ENCODE peak calls at places on chromosome 12, in ten cellular contexts. T is transverse colon, X is psoas muscle, U is uterus, L is left ventricle myocardium inferior, O is AG10803, Q is mucosa of descending colon, M is tibial artery, F is kidney, V is A549. K is an unnamed sample.

GRCh38 chr12:6620137-6620884 is 13.1 kb upstream of the CHD4 start:
- DNase-seq in T (no peak), X (peak; percentile 64), U (peak; percentile 26), L (no peak), O (peak; percentile 44), Q (peak; percentile 59), M (no peak), F (peak; percentile 75), V (no peak), K (no peak)

GRCh38 chr12:57755454-57756372 is 810 bp downstream of the MARCHF9 start:
- DNase-seq in T (peak; percentile 70), X (peak; percentile 62), U (no peak), L (peak; percentile 28), O (no peak), Q (peak; percentile 79), M (no peak), F (peak; percentile 84), V (no peak), K (no peak)

GRCh38 chr12:5718680-5719079 is 226.4 kb downstream of the ANO2 start:
- DNase-seq in T (no peak), X (no peak), U (no peak), L (peak; percentile 64), O (no peak), Q (peak; percentile 53), M (no peak), F (no peak), V (no peak), K (no peak)

GRCh38 chr12:94649349-94650142 is 811 bp downstream of the TMCC3 start:
- DNase-seq in T (peak; percentile 66), X (peak; percentile 79), U (peak; percentile 51), L (peak; percentile 43), O (peak; percentile 12), Q (peak; percentile 71), M (peak; percentile 72), F (peak; percentile 86), V (peak; percentile 34), K (no peak)

GRCh38 chr12:18139989-18140596 is 50.1 kb upstream of the RERGL start:
- DNase-seq in T (no peak), X (no peak), U (no peak), L (no peak), O (peak; percentile 38), Q (no peak), M (no peak), F (no peak), V (no peak), K (no peak)

GRCh38 chr12:107105410-107105703 is 12.0 kb upstream of the CRY1 start:
- DNase-seq in T (no peak), X (no peak), U (no peak), L (no peak), O (no peak), Q (no peak), M (no peak), F (no peak), V (no peak), K (no peak)

GRCh38 chr12:4703676-4704075 is 16.5 kb upstream of the GALNT8 start:
- DNase-seq in T (no peak), X (no peak), U (no peak), L (no peak), O (no peak), Q (no peak), M (no peak), F (no peak), V (no peak), K (no peak)

GRCh38 chr12:124618291-124618902 is 51.0 kb upstream of the NCOR2 start:
- DNase-seq in T (no peak), X (no peak), U (no peak), L (no peak), O (no peak), Q (no peak), M (no peak), F (no peak), V (no peak), K (no peak)

GRCh38 chr12:28955921-28956320 is 193.2 kb upstream of the FAR2 start:
- DNase-seq in T (no peak), X (no peak), U (no peak), L (no peak), O (no peak), Q (no peak), M (no peak), F (no peak), V (no peak), K (no peak)

GRCh38 chr12:57005980-57006808 is at the start of gene ZBTB39:
- DNase-seq in T (peak; percentile 65), X (peak; percentile 80), U (peak; percentile 63), L (peak; percentile 64), O (peak; percentile 53), Q (peak; percentile 60), M (peak; percentile 71), F (peak; percentile 85), V (peak; percentile 82), K (no peak)

GRCh38 chr12:113220593-113221180 is 577 bp upstream of the TPCN1 start:
- DNase-seq in T (no peak), X (no peak), U (no peak), L (no peak), O (no peak), Q (no peak), M (no peak), F (no peak), V (peak; percentile 50), K (no peak)

GRCh38 chr12:17976202-17976601 is 113.8 kb downstream of the RERGL start:
- DNase-seq in T (no peak), X (no peak), U (no peak), L (no peak), O (no peak), Q (no peak), M (no peak), F (no peak), V (no peak), K (no peak)

GRCh38 chr12:104680070-104680469 is 223.3 kb downstream of the CHST11 start:
- DNase-seq in T (no peak), X (no peak), U (no peak), L (no peak), O (no peak), Q (no peak), M (no peak), F (no peak), V (no peak), K (no peak)

GRCh38 chr12:105433804-105434203 is 103.3 kb downstream of the C12orf75 start:
- DNase-seq in T (no peak), X (no peak), U (no peak), L (no peak), O (peak; percentile 62), Q (no peak), M (no peak), F (no peak), V (no peak), K (no peak)

GRCh38 chr12:20792971-20793370 is 17.5 kb upstream of the SLCO1B3 start:
- DNase-seq in T (no peak), X (no peak), U (no peak), L (no peak), O (no peak), Q (no peak), M (no peak), F (no peak), V (no peak), K (no peak)

GRCh38 chr12:53176750-53177149 is 3.8 kb upstream of the ZNF740 start:
- DNase-seq in T (no peak), X (no peak), U (peak; percentile 4), L (no peak), O (no peak), Q (no peak), M (peak; percentile 21), F (no peak), V (no peak), K (no peak)

GRCh38 chr12:62522984-62523383 is 56.4 kb downstream of the MON2 start:
- DNase-seq in T (no peak), X (no peak), U (no peak), L (no peak), O (peak; percentile 2), Q (no peak), M (no peak), F (no peak), V (no peak), K (no peak)
- TF ChIP-seq CTCF in T (no peak), X (no peak), U (no peak), L (peak; percentile 23), O (peak; percentile 15), Q (no peak), M (no peak), F (no peak), V (peak; percentile 47), K (no peak)

GRCh38 chr12:12338528-12339168 is 11.4 kb downstream of the MANSC1 start:
- DNase-seq in T (no peak), X (no peak), U (no peak), L (no peak), O (no peak), Q (no peak), M (no peak), F (no peak), V (no peak), K (no peak)
- H3K4me3 ChIP-seq in T (no peak overlapping the region), X (no peak overlapping the region), U (no peak overlapping the region), L (peak overlapping the region; percentile 22), O (no peak overlapping the region), Q (no peak overlapping the region), M (no peak overlapping the region), F (no peak overlapping the region), V (no peak overlapping the region), K (no peak overlapping the region)

GRCh38 chr12:102093319-102093718 is 26.6 kb downstream of the NUP37 start:
- DNase-seq in T (no peak), X (no peak), U (no peak), L (no peak), O (peak; percentile 45), Q (no peak), M (no peak), F (no peak), V (no peak), K (no peak)

GRCh38 chr12:102096855-102097254 is 23.1 kb downstream of the NUP37 start:
- DNase-seq in T (no peak), X (no peak), U (no peak), L (no peak), O (no peak), Q (no peak), M (no peak), F (no peak), V (no peak), K (no peak)

DNA sequence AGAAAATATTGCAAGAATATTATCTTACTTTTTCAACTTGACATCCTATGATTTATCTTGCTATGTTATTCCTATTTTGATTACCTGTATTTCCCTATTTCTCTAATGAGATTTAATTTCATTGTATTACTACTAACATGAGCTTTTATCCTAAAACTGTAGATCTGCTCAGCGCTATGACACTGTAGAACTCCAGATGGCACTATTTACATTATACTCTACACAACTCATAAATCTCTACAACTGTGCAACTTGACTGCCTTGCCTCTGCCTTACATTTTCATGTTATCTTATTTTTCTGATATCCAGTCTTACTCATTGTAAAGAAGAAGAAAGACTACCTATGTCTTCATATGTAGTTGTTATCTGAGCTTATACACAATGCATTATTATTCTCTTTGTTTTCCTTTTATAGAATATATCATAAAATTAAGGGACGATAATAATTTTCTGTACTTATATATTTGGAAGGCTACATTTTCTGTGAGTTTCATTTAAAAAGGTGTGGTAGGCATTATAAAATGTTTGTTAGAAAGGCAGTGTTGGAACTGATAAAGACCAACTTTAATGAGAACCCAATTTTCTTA is 24.1 kb downstream of the NUP37 start:
- DNase-seq in T (no peak), X (no peak), U (no peak), L (no peak), O (peak; percentile 25), Q (no peak), M (no peak), F (no peak), V (peak; percentile 6), K (no peak)
- TF ChIP-seq CTCF in T (peak; percentile 20), X (peak; percentile 23), U (peak; percentile 14), L (peak; percentile 40), O (peak; percentile 46), Q (peak; percentile 17), M (peak; percentile 16), F (no peak), V (peak; percentile 65), K (peak; percentile 34)

GRCh38 chr12:81216739-81217138 is 138.9 kb downstream of the ACSS3 start:
- DNase-seq in T (no peak), X (no peak), U (no peak), L (no peak), O (no peak), Q (no peak), M (no peak), F (no peak), V (no peak), K (no peak)
- H3K4me3 ChIP-seq in T (no peak overlapping the region), X (no peak overlapping the region), U (no peak overlapping the region), L (no peak overlapping the region), O (no peak overlapping the region), Q (no peak overlapping the region), M (no peak overlapping the region), F (no peak overlapping the region), V (no peak overlapping the region), K (no peak overlapping the region)